ENCODE peak calls at places on chromosomes 4 and X, in four cellular contexts. F is endothelial cell of umbilical vein, E is IMR-90, R is mammary epithelial cell. D is an unnamed sample.

GRCh38 chr4:11730545-11730944 is 301.9 kb upstream of the HS3ST1 start:
- DNase-seq in E (no peak), F (no peak), R (no peak), D (no peak)

GRCh38 chr4:52853351-52853750 is 8.8 kb upstream of the RASL11B start:
- DNase-seq in F (no peak), R (peak), E (peak), D (peak)

GRCh38 chrX:130825509-130825908 is 77.5 kb downstream of the ENOX2 start:
- DNase-seq in F (no peak), E (no peak), R (no peak), D (no peak)

GRCh38 chr4:140222175-140222574 is 68.2 kb upstream of the MAML3 start:
- DNase-seq in E (peak), F (peak), R (peak), D (peak)

GRCh38 chr4:141391293-141391692 is 170.6 kb downstream of the ZNF330 start:
- DNase-seq in R (peak), E (peak), F (no peak), D (peak)

GRCh38 chr4:137203601-137204000 is 328.7 kb downstream of the PCDH18 start:
- DNase-seq in F (no peak), E (peak), R (no peak), D (peak)

GRCh38 chr4:40908702-40909362 is 159.1 kb downstream of the NSUN7 start:
- DNase-seq in F (peak), E (peak), R (peak), D (peak)

GRCh38 chr4:112147697-112148096 is 2.4 kb downstream of the FAM241A start:
- DNase-seq in R (no peak), F (peak), E (no peak), D (no peak)

GRCh38 chr4:102535398-102536082 is 34.4 kb downstream of the NFKB1 start:
- DNase-seq in F (no peak), E (peak), R (peak), D (peak)

GRCh38 chr4:153790962-153791551 is 2.2 kb upstream of the SFRP2 start:
- DNase-seq in E (no peak), R (no peak), F (no peak), D (no peak)

GRCh38 chr4:153789741-153790651 is 1.1 kb upstream of the SFRP2 start:
- DNase-seq in R (no peak), F (no peak), E (no peak), D (peak)

GRCh38 chr4:153792893-153793227 is 4.0 kb upstream of the SFRP2 start:
- DNase-seq in E (no peak), R (no peak), F (no peak), D (no peak)

GRCh38 chr4:153794001-153794400 is 5.1 kb upstream of the SFRP2 start:
- DNase-seq in R (no peak), F (no peak), E (no peak), D (no peak)

GRCh38 chr4:153792007-153792892 is 3.4 kb upstream of the SFRP2 start:
- DNase-seq in F (no peak), R (peak), E (no peak), D (peak)
- H2AFZ ChIP-seq in F (peak), R (peak), E (peak), D (no peak)

GRCh38 chrX:64642482-64642881 is 247.2 kb upstream of the MTMR8 start:
- DNase-seq in R (no peak), E (no peak), F (no peak), D (no peak)
- H3K4me3 ChIP-seq in R (no peak), E (no peak), F (no peak), D (no peak)

GRCh38 chr4:185656467-185656890 is 121.2 kb upstream of the PDLIM3 start:
- DNase-seq in E (peak), R (peak), F (peak), D (peak)
- H2AFZ ChIP-seq in E (no peak), R (peak), F (peak), D (no peak)

GRCh38 chrX:25022499-25023325 is 6.9 kb upstream of the ARX start:
- DNase-seq in E (no peak), R (no peak), F (no peak), D (no peak)

GRCh38 chrX:25020391-25021131 is 4.8 kb upstream of the ARX start:
- DNase-seq in E (no peak), F (no peak), R (no peak), D (no peak)

GRCh38 chrX:25019707-25020390 is 4.1 kb upstream of the ARX start:
- DNase-seq in F (no peak), E (no peak), R (no peak), D (no peak)

GRCh38 chrX:25018682-25019081 is 2.9 kb upstream of the ARX start:
- DNase-seq in R (no peak), E (no peak), F (no peak), D (no peak)

DNA sequence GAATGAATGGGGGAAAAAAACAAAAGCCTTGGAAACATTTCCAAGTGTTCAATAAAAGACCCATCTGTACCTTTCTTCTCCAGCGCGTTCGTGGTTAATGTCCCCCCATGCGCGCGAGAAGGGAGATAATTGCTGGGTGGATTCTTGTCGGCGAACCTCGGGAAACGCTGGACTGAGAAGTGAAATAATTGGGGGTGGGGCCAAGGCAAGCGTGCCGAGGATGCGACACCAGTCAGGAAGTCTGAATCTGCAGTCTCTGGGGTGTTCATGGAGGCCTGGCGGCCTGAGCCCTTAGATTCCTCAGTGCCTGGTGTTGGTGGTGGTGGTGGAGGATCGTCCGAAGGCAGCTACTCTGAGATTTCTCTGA is 5.3 kb upstream of the ARX start:
- DNase-seq in F (no peak), E (no peak), R (no peak), D (no peak)
- H3K4me3 ChIP-seq in F (no peak), E (no peak), R (peak), D (no peak)

GRCh38 chr4:129364747-129365452 is 268.9 kb downstream of the C4orf33 start:
- DNase-seq in R (no peak), F (no peak), E (no peak), D (no peak)
- H2AFZ ChIP-seq in R (no peak), F (no peak), E (no peak), D (no peak)

GRCh38 chrX:65751511-65751910 is 84.1 kb downstream of the MSN start:
- DNase-seq in R (no peak), E (no peak), F (no peak), D (no peak)
- H3K4me3 ChIP-seq in R (no peak), E (no peak), F (no peak), D (no peak)

DNA sequence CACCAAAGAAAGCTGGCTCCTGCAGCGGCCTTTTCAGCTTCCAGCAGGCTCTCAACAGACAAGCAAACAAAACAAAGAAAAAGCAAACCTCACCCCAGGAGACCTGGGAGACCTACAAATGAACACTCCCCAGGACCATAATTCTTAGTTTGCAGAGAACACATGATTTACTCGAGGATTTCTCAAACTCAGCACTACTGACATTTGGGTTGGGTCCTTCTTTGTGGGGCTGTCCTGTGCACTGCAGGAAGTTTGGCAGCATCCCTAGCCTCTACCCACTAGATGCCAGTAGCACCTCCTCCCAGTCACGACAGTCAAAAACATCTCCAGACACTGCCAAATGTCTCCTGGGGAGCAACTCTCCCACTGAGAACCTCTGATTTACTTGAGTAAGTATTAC is 21.9 kb downstream of the APOO start:
- DNase-seq in F (no peak), E (no peak), R (no peak), D (no peak)
- H2AFZ ChIP-seq in F (no peak), E (no peak), R (no peak), D (no peak)

D was measured in fibroblast of lung.